ENCODE peak calls at places on chromosomes 16 and 17, in six cellular contexts. L is cardiac muscle cell, Y is fibroblast of the aortic adventitia, O is H9, V is mammary epithelial cell, R is MCF 10A. X is an unnamed sample.

GRCh38 chr16:80191928-80192327 is 348.9 kb upstream of the DYNLRB2 start:
- DNase-seq in L (no peak), Y (peak; percentile 43), O (no peak), V (no peak), R (no peak), X (no peak)

GRCh38 chr17:31731119-31731518 is 127.9 kb downstream of the COPRS start:
- DNase-seq in L (no peak), Y (no peak), O (no peak), V (no peak), R (no peak), X (no peak)

GRCh38 chr17:40219073-40219860 is at the start of gene WIPF2:
- DNase-seq in L (peak; percentile 98), Y (peak; percentile 95), O (peak; percentile 99), V (peak; percentile 94), R (peak; percentile 97), X (peak; percentile 96)

GRCh38 chr16:12330541-12330940 is 354.0 kb downstream of the SNX29 start:
- DNase-seq in L (no peak), Y (no peak), O (no peak), V (no peak), R (no peak), X (no peak)

GRCh38 chr16:58907297-58907696 is 173.2 kb upstream of the GOT2 start:
- DNase-seq in L (no peak), Y (no peak), O (no peak), V (no peak), R (no peak), X (no peak)

GRCh38 chr16:9139965-9140364 is 48.5 kb downstream of the HAPSTR1 start:
- DNase-seq in L (peak; percentile 38), Y (peak; percentile 31), O (peak; percentile 71), V (peak; percentile 30), R (peak; percentile 47), X (no peak)

GRCh38 chr17:38658741-38659345 is 15.9 kb downstream of the EPOP start:
- DNase-seq in L (no peak), Y (no peak), O (no peak), V (no peak), R (no peak), X (no peak)

GRCh38 chr17:49515196-49515770 is 20.2 kb downstream of the NGFR start:
- DNase-seq in L (peak; percentile 100), Y (peak; percentile 99), O (peak; percentile 94), V (peak; percentile 75), R (peak; percentile 91), X (no peak)

GRCh38 chr17:9817086-9817485 is 4.8 kb downstream of the GSG1L2 start:
- DNase-seq in L (peak; percentile 69), Y (no peak), O (peak; percentile 80), V (peak; percentile 51), R (peak; percentile 48), X (peak; percentile 26)

GRCh38 chr16:84331998-84332780 is 36.1 kb upstream of the ATP2C2 start:
- DNase-seq in L (no peak), Y (no peak), O (no peak), V (peak; percentile 58), R (no peak), X (no peak)

DNA sequence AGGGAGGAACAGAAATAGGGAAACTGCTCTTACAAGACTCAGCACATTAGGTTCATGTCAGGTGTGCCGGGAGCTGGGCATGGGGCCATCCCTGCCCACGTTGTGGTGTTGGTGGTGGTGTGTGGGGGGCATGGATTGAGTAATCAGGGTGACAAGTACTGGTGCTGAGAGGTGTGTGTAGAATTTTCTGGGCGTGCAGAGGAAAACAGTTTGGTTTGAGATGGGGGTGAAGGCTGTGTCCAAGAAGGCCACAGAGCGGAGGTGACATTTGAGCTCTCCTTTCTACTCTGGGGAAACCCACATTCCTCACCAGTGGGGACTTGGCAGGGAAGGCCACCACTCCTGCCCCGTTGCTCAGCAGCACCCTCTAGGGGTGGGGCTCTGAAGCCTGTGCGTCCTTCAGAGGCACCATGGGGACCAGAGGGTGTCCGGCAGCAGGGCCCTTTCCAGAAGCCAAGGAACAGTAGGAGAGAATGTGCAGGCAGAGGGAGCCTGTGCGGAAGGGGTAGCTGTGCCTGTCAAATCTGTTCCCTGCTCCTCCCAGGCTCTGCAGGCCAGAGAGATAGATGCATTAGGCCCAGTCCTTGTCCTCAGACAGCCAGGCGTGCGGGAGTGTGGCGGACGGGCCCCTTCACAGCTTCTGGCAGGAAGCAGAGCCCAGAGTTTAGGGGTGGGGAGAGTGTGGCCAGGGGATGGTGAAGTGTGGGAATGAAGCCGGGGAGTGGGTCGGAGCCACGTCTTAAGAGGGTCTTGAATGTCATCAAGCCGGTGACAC is 48.7 kb upstream of the GSE1 start:
- DNase-seq in L (no peak), Y (no peak), O (no peak), V (peak; percentile 56), R (peak; percentile 22), X (no peak)
- TF ChIP-seq CTCF in L (peak; percentile 59), Y (peak; percentile 59), O (peak; percentile 70), V (peak; percentile 85), R (peak; percentile 46), X (peak; percentile 53)

GRCh38 chr16:15427648-15428239 is 6.6 kb upstream of the BMERB1 start:
- DNase-seq in L (peak; percentile 87), Y (peak; percentile 90), O (no peak), V (no peak), R (peak; percentile 75), X (no peak)
- TF ChIP-seq CTCF in L (peak; percentile 67), Y (peak; percentile 70), O (peak; percentile 61), V (peak; percentile 64), R (peak; percentile 49), X (peak; percentile 55)

GRCh38 chr16:29790949-29791844 is 646 bp downstream of the KIF22 start:
- DNase-seq in L (no peak), Y (no peak), O (no peak), V (no peak), R (no peak), X (no peak)
- TF ChIP-seq CTCF in L (no peak), Y (no peak), O (no peak), V (no peak), R (no peak), X (no peak)

GRCh38 chr16:15461376-15461775 is 27.0 kb downstream of the BMERB1 start:
- DNase-seq in L (no peak), Y (peak; percentile 34), O (no peak), V (peak; percentile 50), R (peak; percentile 20), X (no peak)

GRCh38 chr16:15464401-15465186 is 30.2 kb downstream of the BMERB1 start:
- DNase-seq in L (no peak), Y (no peak), O (no peak), V (no peak), R (no peak), X (no peak)

GRCh38 chr16:15457390-15457789 is 23.0 kb downstream of the BMERB1 start:
- DNase-seq in L (no peak), Y (no peak), O (no peak), V (no peak), R (no peak), X (no peak)

GRCh38 chr16:15457958-15458357 is 23.6 kb downstream of the BMERB1 start:
- DNase-seq in L (no peak), Y (no peak), O (no peak), V (no peak), R (no peak), X (no peak)

GRCh38 chr16:15460601-15461000 is 26.2 kb downstream of the BMERB1 start:
- DNase-seq in L (no peak), Y (no peak), O (no peak), V (no peak), R (no peak), X (no peak)
- TF ChIP-seq CTCF in L (no peak), Y (no peak), O (no peak), V (peak; percentile 16), R (no peak), X (no peak)

DNA sequence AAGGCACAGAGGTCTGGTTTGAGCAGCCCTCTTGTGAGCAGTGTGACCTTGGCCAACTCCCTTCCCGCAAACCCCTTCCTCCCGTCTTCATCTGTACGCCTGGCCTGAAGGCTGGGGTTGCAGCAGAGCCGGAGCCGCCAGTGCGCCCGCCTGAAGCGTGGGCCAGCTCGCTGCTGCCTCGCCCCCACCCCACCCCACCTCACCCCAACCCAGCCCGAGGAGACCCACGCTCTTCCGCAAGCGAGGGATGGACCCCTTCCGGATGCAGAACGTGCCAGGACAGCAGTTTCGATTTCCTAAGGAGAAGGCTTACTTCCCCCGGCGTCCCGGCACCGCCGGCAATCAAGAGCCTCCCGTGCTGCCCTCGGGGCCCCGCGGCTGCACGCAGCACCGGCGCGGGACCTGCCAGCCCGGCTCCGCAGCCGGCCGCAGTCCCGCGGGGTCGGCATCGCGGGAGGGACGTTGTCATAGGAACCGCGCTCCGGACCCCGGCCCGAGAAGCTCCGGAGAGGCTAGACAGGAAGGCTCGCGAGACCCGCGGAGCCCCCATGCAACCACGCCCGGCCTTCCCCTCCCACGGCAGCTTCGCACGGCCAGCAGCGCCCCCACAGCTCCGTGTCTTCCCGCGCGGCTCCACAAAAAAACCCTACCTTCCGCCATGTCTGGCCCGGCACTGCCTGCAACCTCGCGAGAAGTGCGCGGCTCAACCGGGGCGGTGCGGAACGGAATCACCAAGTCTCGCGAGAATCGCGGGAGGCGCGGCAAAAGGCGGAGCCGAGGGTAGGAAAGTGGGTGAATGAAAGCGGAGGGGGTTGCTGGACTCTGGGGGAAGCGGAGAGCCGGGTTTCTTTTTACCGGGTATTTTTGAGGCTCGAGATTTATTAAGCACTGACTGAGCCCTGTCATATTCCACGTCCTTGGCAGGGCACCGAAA is at the start of gene ANKFY1:
- DNase-seq in L (peak; percentile 95), Y (peak; percentile 93), O (peak; percentile 98), V (peak; percentile 90), R (peak; percentile 93), X (peak; percentile 97)
- TF ChIP-seq CTCF in L (no peak), Y (peak; percentile 6), O (no peak), V (peak; percentile 24), R (no peak), X (no peak)

GRCh38 chr17:42531455-42532354 is 4.3 kb upstream of the NAGLU start:
- DNase-seq in L (peak; percentile 48), Y (peak; percentile 36), O (peak; percentile 77), V (peak; percentile 34), R (peak; percentile 58), X (peak; percentile 42)
- TF ChIP-seq CTCF in L (peak; percentile 37), Y (peak; percentile 42), O (peak; percentile 47), V (peak; percentile 51), R (peak; percentile 38), X (peak; percentile 54)

X was measured in progenitor cell of endocrine pancreas.